ENCODE peak calls at places on chromosomes 13 and 19, in nine cellular contexts. P is transverse colon; V is substantia nigra; B is ELR; O is CD4-positive, CD25-positive, alpha-beta regulatory T cell; I is EL; M is activated T-cell treated with anti-CD3 and anti-CD28 coated beads, Interleukin-2, amount 50 U/mL, for 72 hours; S is NCI-H187; Z is amniotic stem cell. U is an unnamed sample.

GRCh38 chr13:93227906-93228801 is 1.5 kb downstream of the GPC6 start:
- DNase-seq in P (peak; percentile 32), V (no peak), B (peak; percentile 85), O (no peak), I (peak; percentile 88), M (no peak), S (peak; percentile 87), Z (peak; percentile 49), U (no peak)

GRCh38 chr13:30748717-30749116 is 13.4 kb downstream of the ALOX5AP start:
- DNase-seq in P (no peak), V (no peak), B (no peak), O (no peak), I (no peak), M (no peak), S (no peak), Z (no peak), U (no peak)

GRCh38 chr19:31570718-31571117 is 221.5 kb upstream of the TSHZ3 start:
- DNase-seq in P (no peak), V (no peak), B (no peak), O (no peak), I (no peak), M (no peak), S (no peak), Z (no peak), U (no peak)

GRCh38 chr13:107375701-107376350 is 807.9 kb upstream of the ARGLU1 start:
- DNase-seq in P (no peak), V (no peak), B (no peak), O (no peak), I (no peak), M (no peak), S (no peak), Z (no peak), U (no peak)

GRCh38 chr13:71672527-71672926 is 194.5 kb downstream of the DACH1 start:
- DNase-seq in P (no peak), V (no peak), B (no peak), O (no peak), I (no peak), M (no peak), S (no peak), Z (no peak), U (no peak)

GRCh38 chr19:12665646-12666304 is 767 bp downstream of the MAN2B1 start:
- DNase-seq in P (no peak), V (no peak), B (peak; percentile 33), O (no peak), I (no peak), M (peak; percentile 26), S (no peak), Z (no peak), U (no peak)

GRCh38 chr13:66532146-66532545 is 698.0 kb downstream of the PCDH9 start:
- DNase-seq in P (no peak), V (no peak), B (peak; percentile 74), O (no peak), I (peak; percentile 73), M (no peak), S (no peak), Z (peak; percentile 46), U (no peak)

GRCh38 chr19:47713046-47714021 is at the start of gene EHD2:
- DNase-seq in P (peak; percentile 50), V (no peak), B (peak; percentile 77), O (peak; percentile 16), I (peak; percentile 80), M (peak; percentile 56), S (no peak), Z (peak; percentile 42), U (no peak)

GRCh38 chr19:4929186-4929585 is 19.9 kb downstream of the UHRF1 start:
- DNase-seq in P (no peak), V (no peak), B (peak; percentile 32), O (no peak), I (peak; percentile 24), M (no peak), S (no peak), Z (no peak), U (no peak)

GRCh38 chr19:39415111-39416046 is 2.9 kb downstream of the PLEKHG2 start:
- DNase-seq in P (no peak), V (no peak), B (no peak), O (no peak), I (no peak), M (no peak), S (no peak), Z (no peak), U (no peak)

GRCh38 chr13:92175330-92175729 is 776.9 kb downstream of the GPC5 start:
- DNase-seq in P (no peak), V (no peak), B (peak; percentile 17), O (no peak), I (peak; percentile 0), M (no peak), S (no peak), Z (no peak), U (no peak)

GRCh38 chr13:28421674-28422410 is 73.1 kb downstream of the FLT1 start:
- DNase-seq in P (no peak), V (no peak), B (no peak), O (no peak), I (no peak), M (no peak), S (no peak), Z (no peak), U (no peak)

GRCh38 chr19:39413903-39414608 is 1.6 kb downstream of the PLEKHG2 start:
- DNase-seq in P (peak; percentile 31), V (no peak), B (peak; percentile 42), O (no peak), I (no peak), M (no peak), S (no peak), Z (no peak), U (no peak)

GRCh38 chr19:48624791-48625723 is 5.8 kb downstream of the SPHK2 start:
- DNase-seq in P (peak; percentile 79), V (no peak), B (no peak), O (no peak), I (no peak), M (no peak), S (no peak), Z (no peak), U (no peak)

GRCh38 chr19:29287061-29287460 is 74.1 kb upstream of the UQCRFS1 start:
- DNase-seq in P (no peak), V (no peak), B (no peak), O (no peak), I (no peak), M (no peak), S (peak; percentile 87), Z (no peak), U (no peak)

GRCh38 chr13:73934215-73934623 is 200.0 kb downstream of the KLF12 start:
- DNase-seq in P (no peak), V (no peak), B (peak; percentile 79), O (no peak), I (peak; percentile 45), M (no peak), S (no peak), Z (no peak), U (no peak)

GRCh38 chr13:57865600-57866294 is 234.2 kb downstream of the PCDH17 start:
- DNase-seq in P (no peak), V (no peak), B (no peak), O (no peak), I (no peak), M (no peak), S (no peak), Z (no peak), U (no peak)

GRCh38 chr19:5953680-5954213 is 24.2 kb downstream of the RANBP3 start:
- DNase-seq in P (no peak), V (no peak), B (no peak), O (no peak), I (no peak), M (peak; percentile 70), S (no peak), Z (no peak), U (no peak)

GRCh38 chr13:42094641-42095040 is 46.2 kb downstream of the DGKH start:
- DNase-seq in P (no peak), V (no peak), B (no peak), O (no peak), I (no peak), M (no peak), S (no peak), Z (no peak), U (no peak)

GRCh38 chr19:48415395-48415794 is 21.9 kb downstream of the GRIN2D start:
- DNase-seq in P (peak; percentile 92), V (no peak), B (peak; percentile 82), O (peak; percentile 32), I (peak; percentile 65), M (peak; percentile 83), S (peak; percentile 42), Z (no peak), U (no peak)

GRCh38 chr13:114313061-114313860 is 1.0 kb upstream of the CHAMP1 start:
- DNase-seq in P (peak; percentile 16), V (no peak), B (peak; percentile 66), O (peak; percentile 22), I (peak; percentile 55), M (peak; percentile 53), S (no peak), Z (no peak), U (no peak)

GRCh38 chr19:32349724-32350475 is 4.5 kb downstream of the ZNF507 start:
- DNase-seq in P (no peak), V (no peak), B (peak; percentile 32), O (no peak), I (no peak), M (no peak), S (no peak), Z (no peak), U (no peak)